ENCODE peak calls at places on chromosomes 7 and 10, in nine cellular contexts. One of them, this sample, is unnamed.

GRCh38 chr7:106774768-106775551 is 90.1 kb upstream of the PIK3CG start:
- DNase-seq in neural progenitor cell: no peak
- DNase-seq in left ventricle myocardium inferior: no peak
- DNase-seq in breast epithelium: no peak
- DNase-seq in SJSA1: peak; percentile 97
- DNase-seq in CD8-positive, alpha-beta memory T cell: no peak
- DNase-seq in stomach: no peak
- DNase-seq in Peyer's patch: no peak
- DNase-seq in pancreas: no peak
- DNase-seq in this sample: no peak

GRCh38 chr10:46240684-46241565 is 45.9 kb upstream of the ANTXRL start:
- DNase-seq in neural progenitor cell: no peak
- DNase-seq in pancreas: no peak
- DNase-seq in Peyer's patch: peak; percentile 27
- DNase-seq in breast epithelium: no peak
- DNase-seq in CD8-positive, alpha-beta memory T cell: no peak
- DNase-seq in SJSA1: no peak
- DNase-seq in stomach: peak; percentile 17
- DNase-seq in left ventricle myocardium inferior: no peak
- DNase-seq in this sample: peak; percentile 87

GRCh38 chr7:96009162-96009561 is 236.8 kb downstream of the DYNC1I1 start:
- DNase-seq in breast epithelium: no peak
- DNase-seq in Peyer's patch: no peak
- DNase-seq in left ventricle myocardium inferior: no peak
- DNase-seq in CD8-positive, alpha-beta memory T cell: no peak
- DNase-seq in neural progenitor cell: no peak
- DNase-seq in SJSA1: no peak
- DNase-seq in stomach: no peak
- DNase-seq in pancreas: no peak
- DNase-seq in this sample: no peak

GRCh38 chr10:132411561-132412253 is 14.7 kb downstream of the PWWP2B start:
- DNase-seq in left ventricle myocardium inferior: no peak
- DNase-seq in breast epithelium: no peak
- DNase-seq in CD8-positive, alpha-beta memory T cell: no peak
- DNase-seq in neural progenitor cell: no peak
- DNase-seq in Peyer's patch: no peak
- DNase-seq in pancreas: peak; percentile 78
- DNase-seq in SJSA1: no peak
- DNase-seq in stomach: peak; percentile 69
- DNase-seq in this sample: no peak

GRCh38 chr7:5177060-5177459 is 13.0 kb upstream of the WIPI2 start:
- DNase-seq in neural progenitor cell: peak; percentile 43
- DNase-seq in stomach: peak; percentile 93
- DNase-seq in left ventricle myocardium inferior: peak; percentile 76
- DNase-seq in Peyer's patch: no peak
- DNase-seq in pancreas: peak; percentile 78
- DNase-seq in SJSA1: peak; percentile 28
- DNase-seq in breast epithelium: peak; percentile 63
- DNase-seq in CD8-positive, alpha-beta memory T cell: no peak
- DNase-seq in this sample: no peak

GRCh38 chr7:108057951-108058391 is 55.0 kb upstream of the LAMB1 start:
- DNase-seq in pancreas: no peak
- DNase-seq in left ventricle myocardium inferior: no peak
- DNase-seq in breast epithelium: no peak
- DNase-seq in stomach: no peak
- DNase-seq in Peyer's patch: no peak
- DNase-seq in SJSA1: no peak
- DNase-seq in neural progenitor cell: no peak
- DNase-seq in CD8-positive, alpha-beta memory T cell: no peak
- DNase-seq in this sample: no peak

GRCh38 chr10:78664929-78665525 is 403.7 kb upstream of the ZMIZ1 start:
- DNase-seq in SJSA1: no peak
- DNase-seq in Peyer's patch: no peak
- DNase-seq in left ventricle myocardium inferior: no peak
- DNase-seq in stomach: no peak
- DNase-seq in breast epithelium: no peak
- DNase-seq in pancreas: no peak
- DNase-seq in neural progenitor cell: no peak
- DNase-seq in CD8-positive, alpha-beta memory T cell: no peak
- DNase-seq in this sample: no peak

GRCh38 chr10:79242620-79243152 is 104.6 kb upstream of the PPIF start:
- DNase-seq in SJSA1: no peak
- DNase-seq in pancreas: no peak
- DNase-seq in neural progenitor cell: peak; percentile 88
- DNase-seq in breast epithelium: peak; percentile 72
- DNase-seq in CD8-positive, alpha-beta memory T cell: peak; percentile 71
- DNase-seq in stomach: peak; percentile 46
- DNase-seq in left ventricle myocardium inferior: peak; percentile 74
- DNase-seq in Peyer's patch: peak; percentile 84
- DNase-seq in this sample: no peak

GRCh38 chr7:3069767-3070449 is 26.2 kb upstream of the CARD11 start:
- DNase-seq in breast epithelium: no peak
- DNase-seq in left ventricle myocardium inferior: no peak
- DNase-seq in stomach: no peak
- DNase-seq in SJSA1: no peak
- DNase-seq in neural progenitor cell: no peak
- DNase-seq in CD8-positive, alpha-beta memory T cell: no peak
- DNase-seq in pancreas: peak; percentile 2
- DNase-seq in Peyer's patch: no peak
- DNase-seq in this sample: no peak

GRCh38 chr10:17578603-17579002 is 38.6 kb downstream of the HACD1 start:
- DNase-seq in left ventricle myocardium inferior: no peak
- DNase-seq in stomach: no peak
- DNase-seq in pancreas: no peak
- DNase-seq in neural progenitor cell: no peak
- DNase-seq in breast epithelium: no peak
- DNase-seq in CD8-positive, alpha-beta memory T cell: no peak
- DNase-seq in SJSA1: no peak
- DNase-seq in Peyer's patch: no peak
- DNase-seq in this sample: no peak

GRCh38 chr10:71984798-71985388 is 20.7 kb downstream of the CHST3 start:
- DNase-seq in breast epithelium: no peak
- DNase-seq in SJSA1: no peak
- DNase-seq in Peyer's patch: no peak
- DNase-seq in stomach: no peak
- DNase-seq in left ventricle myocardium inferior: no peak
- DNase-seq in pancreas: no peak
- DNase-seq in neural progenitor cell: no peak
- DNase-seq in CD8-positive, alpha-beta memory T cell: no peak
- DNase-seq in this sample: no peak

GRCh38 chr10:12534824-12535223 is 185.5 kb downstream of the CAMK1D start:
- DNase-seq in stomach: no peak
- DNase-seq in CD8-positive, alpha-beta memory T cell: no peak
- DNase-seq in SJSA1: no peak
- DNase-seq in neural progenitor cell: no peak
- DNase-seq in breast epithelium: no peak
- DNase-seq in pancreas: no peak
- DNase-seq in left ventricle myocardium inferior: no peak
- DNase-seq in Peyer's patch: no peak
- DNase-seq in this sample: peak; percentile 62

GRCh38 chr10:103717341-103718246 is 137.8 kb downstream of the SH3PXD2A start:
- DNase-seq in left ventricle myocardium inferior: no peak
- DNase-seq in pancreas: no peak
- DNase-seq in Peyer's patch: no peak
- DNase-seq in CD8-positive, alpha-beta memory T cell: no peak
- DNase-seq in breast epithelium: no peak
- DNase-seq in stomach: no peak
- DNase-seq in neural progenitor cell: no peak
- DNase-seq in SJSA1: no peak
- DNase-seq in this sample: no peak

GRCh38 chr10:55550241-55550640 is 749.2 kb upstream of the PCDH15 start:
- DNase-seq in CD8-positive, alpha-beta memory T cell: no peak
- DNase-seq in neural progenitor cell: no peak
- DNase-seq in pancreas: no peak
- DNase-seq in breast epithelium: no peak
- DNase-seq in SJSA1: no peak
- DNase-seq in stomach: no peak
- DNase-seq in Peyer's patch: no peak
- DNase-seq in left ventricle myocardium inferior: no peak
- DNase-seq in this sample: no peak

GRCh38 chr10:62738916-62739315 is 65.6 kb upstream of the ADO start:
- DNase-seq in Peyer's patch: no peak
- DNase-seq in SJSA1: no peak
- DNase-seq in left ventricle myocardium inferior: no peak
- DNase-seq in neural progenitor cell: no peak
- DNase-seq in stomach: no peak
- DNase-seq in CD8-positive, alpha-beta memory T cell: no peak
- DNase-seq in pancreas: no peak
- DNase-seq in breast epithelium: no peak
- DNase-seq in this sample: no peak

GRCh38 chr10:102645388-102645740 is 1.1 kb downstream of the TRIM8 start:
- DNase-seq in stomach: peak; percentile 88
- DNase-seq in CD8-positive, alpha-beta memory T cell: peak; percentile 69
- DNase-seq in Peyer's patch: peak; percentile 89
- DNase-seq in pancreas: no peak
- DNase-seq in left ventricle myocardium inferior: peak; percentile 80
- DNase-seq in SJSA1: peak; percentile 83
- DNase-seq in neural progenitor cell: no peak
- DNase-seq in breast epithelium: peak; percentile 78
- DNase-seq in this sample: no peak

GRCh38 chr7:1669486-1669951 is 558 bp upstream of the ELFN1 start:
- DNase-seq in SJSA1: no peak
- DNase-seq in breast epithelium: peak; percentile 38
- DNase-seq in CD8-positive, alpha-beta memory T cell: peak; percentile 14
- DNase-seq in left ventricle myocardium inferior: no peak
- DNase-seq in pancreas: peak; percentile 46
- DNase-seq in stomach: no peak
- DNase-seq in Peyer's patch: no peak
- DNase-seq in neural progenitor cell: no peak
- DNase-seq in this sample: no peak

GRCh38 chr7:1668486-1668931 is 1.6 kb upstream of the ELFN1 start:
- DNase-seq in pancreas: peak; percentile 64
- DNase-seq in left ventricle myocardium inferior: peak; percentile 49
- DNase-seq in stomach: no peak
- DNase-seq in SJSA1: peak; percentile 23
- DNase-seq in neural progenitor cell: peak; percentile 46
- DNase-seq in Peyer's patch: peak; percentile 28
- DNase-seq in breast epithelium: peak; percentile 50
- DNase-seq in CD8-positive, alpha-beta memory T cell: peak; percentile 33
- DNase-seq in this sample: no peak

GRCh38 chr7:1667566-1668485 is 2.3 kb upstream of the ELFN1 start:
- DNase-seq in stomach: no peak
- DNase-seq in Peyer's patch: peak; percentile 37
- DNase-seq in pancreas: peak; percentile 66
- DNase-seq in left ventricle myocardium inferior: no peak
- DNase-seq in neural progenitor cell: peak; percentile 78
- DNase-seq in CD8-positive, alpha-beta memory T cell: peak; percentile 40
- DNase-seq in breast epithelium: peak; percentile 43
- DNase-seq in SJSA1: no peak
- DNase-seq in this sample: no peak

GRCh38 chr7:1669954-1670893 is at the start of gene ELFN1:
- DNase-seq in left ventricle myocardium inferior: no peak
- DNase-seq in neural progenitor cell: peak; percentile 93
- DNase-seq in Peyer's patch: peak; percentile 29
- DNase-seq in pancreas: peak; percentile 62
- DNase-seq in breast epithelium: peak; percentile 34
- DNase-seq in SJSA1: no peak
- DNase-seq in CD8-positive, alpha-beta memory T cell: peak; percentile 19
- DNase-seq in stomach: no peak
- DNase-seq in this sample: no peak

DNA sequence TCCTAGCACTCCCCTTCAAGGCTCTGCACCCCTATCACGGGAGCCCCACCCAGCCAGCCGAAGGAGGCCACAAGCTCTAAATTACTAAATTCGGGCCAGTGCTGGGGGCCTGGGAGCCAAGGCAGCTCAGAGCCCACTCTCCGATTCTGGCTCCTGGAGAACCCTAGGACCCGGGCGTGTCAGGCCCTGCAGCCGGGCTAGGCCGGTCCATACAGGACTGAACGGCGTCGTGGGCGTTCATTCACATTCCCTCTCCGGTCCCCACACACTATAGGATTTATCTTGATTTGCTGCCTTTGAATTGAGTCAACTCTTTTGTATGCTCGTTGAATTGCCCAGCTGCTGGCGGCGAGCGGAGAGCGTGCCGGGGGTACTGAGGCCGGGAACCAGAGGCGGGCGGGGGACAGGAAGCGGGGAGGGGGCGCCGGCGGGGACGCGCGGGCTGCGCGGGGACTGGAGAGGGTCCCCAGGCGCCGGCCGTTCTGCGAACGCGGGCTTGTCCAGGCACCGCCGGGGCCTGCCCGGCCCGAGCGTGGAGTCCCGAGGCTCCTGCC is 1.1 kb upstream of the ELFN1 start:
- DNase-seq in SJSA1: no peak
- DNase-seq in Peyer's patch: peak; percentile 31
- DNase-seq in CD8-positive, alpha-beta memory T cell: peak; percentile 41
- DNase-seq in breast epithelium: no peak
- DNase-seq in pancreas: peak; percentile 50
- DNase-seq in left ventricle myocardium inferior: no peak
- DNase-seq in neural progenitor cell: peak; percentile 84
- DNase-seq in stomach: no peak
- DNase-seq in this sample: no peak
- H3K27me3 ChIP-seq in SJSA1: peaks cover 63% of the 10 kb centered on the region
- H3K27me3 ChIP-seq in Peyer's patch: no peaks in the 10 kb centered on the region
- H3K27me3 ChIP-seq in CD8-positive, alpha-beta memory T cell: peaks cover 29% of the 10 kb centered on the region
- H3K27me3 ChIP-seq in breast epithelium: peaks cover 95% of the 10 kb centered on the region
- H3K27me3 ChIP-seq in pancreas: peaks cover 8% of the 10 kb centered on the region
- H3K27me3 ChIP-seq in left ventricle myocardium inferior: peaks cover 92% of the 10 kb centered on the region
- H3K27me3 ChIP-seq in neural progenitor cell: peaks cover 98% of the 10 kb centered on the region
- H3K27me3 ChIP-seq in stomach: peaks cover 99% of the 10 kb centered on the region
- H3K27me3 ChIP-seq in this sample: no peaks in the 10 kb centered on the region

GRCh38 chr10:14163374-14164125 is 167.2 kb downstream of the FRMD4A start:
- DNase-seq in stomach: no peak
- DNase-seq in pancreas: no peak
- DNase-seq in left ventricle myocardium inferior: no peak
- DNase-seq in neural progenitor cell: peak; percentile 31
- DNase-seq in CD8-positive, alpha-beta memory T cell: no peak
- DNase-seq in Peyer's patch: no peak
- DNase-seq in SJSA1: no peak
- DNase-seq in breast epithelium: no peak
- DNase-seq in this sample: no peak
- H3K27me3 ChIP-seq in stomach: peaks cover 20% of the 10 kb centered on the region
- H3K27me3 ChIP-seq in pancreas: no peaks in the 10 kb centered on the region
- H3K27me3 ChIP-seq in left ventricle myocardium inferior: peaks cover 70% of the 10 kb centered on the region
- H3K27me3 ChIP-seq in neural progenitor cell: no peaks in the 10 kb centered on the region
- H3K27me3 ChIP-seq in CD8-positive, alpha-beta memory T cell: peaks cover 5% of the 10 kb centered on the region
- H3K27me3 ChIP-seq in Peyer's patch: no peaks in the 10 kb centered on the region
- H3K27me3 ChIP-seq in SJSA1: peaks cover 31% of the 10 kb centered on the region
- H3K27me3 ChIP-seq in breast epithelium: peaks cover 19% of the 10 kb centered on the region
- H3K27me3 ChIP-seq in this sample: no peaks in the 10 kb centered on the region

GRCh38 chr10:624605-625334 is 64.7 kb downstream of the DIP2C start:
- DNase-seq in breast epithelium: peak; percentile 70
- DNase-seq in left ventricle myocardium inferior: peak; percentile 78
- DNase-seq in stomach: no peak
- DNase-seq in pancreas: peak; percentile 77
- DNase-seq in SJSA1: peak; percentile 88
- DNase-seq in Peyer's patch: peak; percentile 64
- DNase-seq in CD8-positive, alpha-beta memory T cell: no peak
- DNase-seq in neural progenitor cell: peak; percentile 61
- DNase-seq in this sample: no peak
- H3K27me3 ChIP-seq in breast epithelium: no peaks in the 10 kb centered on the region
- H3K27me3 ChIP-seq in left ventricle myocardium inferior: no peaks in the 10 kb centered on the region
- H3K27me3 ChIP-seq in stomach: no peaks in the 10 kb centered on the region
- H3K27me3 ChIP-seq in pancreas: no peaks in the 10 kb centered on the region
- H3K27me3 ChIP-seq in SJSA1: no peaks in the 10 kb centered on the region
- H3K27me3 ChIP-seq in Peyer's patch: no peaks in the 10 kb centered on the region
- H3K27me3 ChIP-seq in CD8-positive, alpha-beta memory T cell: no peaks in the 10 kb centered on the region
- H3K27me3 ChIP-seq in neural progenitor cell: no peaks in the 10 kb centered on the region
- H3K27me3 ChIP-seq in this sample: no peaks in the 10 kb centered on the region

DNA sequence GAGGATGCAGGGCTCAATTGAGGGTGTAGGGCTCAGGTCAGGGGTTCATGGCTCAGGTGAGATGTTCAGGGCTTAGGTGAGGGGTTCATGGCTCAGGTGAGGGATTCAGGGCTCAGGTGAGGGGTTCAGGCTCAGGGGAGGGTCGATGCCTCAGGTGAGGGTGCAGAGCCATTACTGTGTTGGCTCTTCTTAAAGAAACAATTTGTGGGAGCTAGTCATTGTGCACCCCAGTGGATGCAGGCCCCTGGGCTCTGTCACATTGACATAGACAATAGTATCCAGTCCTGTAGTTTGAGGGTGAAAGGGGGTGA is 86.7 kb downstream of the ADCY1 start:
- DNase-seq in SJSA1: no peak
- DNase-seq in breast epithelium: no peak
- DNase-seq in Peyer's patch: no peak
- DNase-seq in neural progenitor cell: no peak
- DNase-seq in pancreas: no peak
- DNase-seq in left ventricle myocardium inferior: no peak
- DNase-seq in CD8-positive, alpha-beta memory T cell: no peak
- DNase-seq in stomach: peak; percentile 8
- DNase-seq in this sample: peak; percentile 64
- H3K27me3 ChIP-seq in SJSA1: no peaks in the 10 kb centered on the region
- H3K27me3 ChIP-seq in breast epithelium: no peaks in the 10 kb centered on the region
- H3K27me3 ChIP-seq in Peyer's patch: no peaks in the 10 kb centered on the region
- H3K27me3 ChIP-seq in neural progenitor cell: no peaks in the 10 kb centered on the region
- H3K27me3 ChIP-seq in pancreas: no peaks in the 10 kb centered on the region
- H3K27me3 ChIP-seq in left ventricle myocardium inferior: no peaks in the 10 kb centered on the region
- H3K27me3 ChIP-seq in CD8-positive, alpha-beta memory T cell: no peaks in the 10 kb centered on the region
- H3K27me3 ChIP-seq in stomach: no peaks in the 10 kb centered on the region
- H3K27me3 ChIP-seq in this sample: no peaks in the 10 kb centered on the region

This sample was measured in vagina.